ENCODE peak calls at places on chromosomes 2 and 18, in four cellular contexts. N is Peyer's patch, A is K562, B is Panc1. V is an unnamed sample.

GRCh38 chr2:1927896-1928568 is 183.7 kb upstream of the PXDN start:
- DNase-seq in N (no peak), A (no peak), B (no peak), V (no peak)

GRCh38 chr18:5057348-5058012 is 139.6 kb downstream of the AKAIN1 start:
- DNase-seq in N (no peak), A (peak; percentile 69), B (peak; percentile 24), V (peak; percentile 25)

GRCh38 chr2:217622205-217622621 is 380.6 kb downstream of the TNS1 start:
- DNase-seq in N (no peak), A (no peak), B (no peak), V (no peak)

GRCh38 chr2:238916875-238917590 is 69.1 kb downstream of the TWIST2 start:
- DNase-seq in N (no peak), A (no peak), B (no peak), V (no peak)

GRCh38 chr2:170013802-170014551 is 164.0 kb upstream of the MYO3B start:
- DNase-seq in N (no peak), A (peak; percentile 98), B (no peak), V (no peak)

GRCh38 chr2:127108090-127108523 is 1.2 kb upstream of the BIN1 start:
- DNase-seq in N (no peak), A (no peak), B (no peak), V (peak; percentile 43)

GRCh38 chr18:76689646-76690264 is 132.6 kb upstream of the ZNF236 start:
- DNase-seq in N (no peak), A (no peak), B (no peak), V (peak; percentile 21)

GRCh38 chr2:51695531-51695930 is 663.6 kb upstream of the NRXN1 start:
- DNase-seq in N (no peak), A (no peak), B (no peak), V (no peak)

GRCh38 chr2:109062558-109063325 is 66.3 kb upstream of the SH3RF3 start:
- DNase-seq in N (no peak), A (no peak), B (no peak), V (no peak)

GRCh38 chr18:79333046-79333445 is 62.7 kb upstream of the NFATC1 start:
- DNase-seq in N (no peak), A (no peak), B (no peak), V (no peak)

GRCh38 chr2:108987111-108987510 is 1.9 kb downstream of the EDAR start:
- DNase-seq in N (no peak), A (no peak), B (no peak), V (no peak)

GRCh38 chr2:3377612-3378432 is at the start of gene EIPR1:
- DNase-seq in N (peak; percentile 98), A (peak; percentile 99), B (peak; percentile 93), V (peak; percentile 97)

GRCh38 chr2:96423281-96423680 is 81.9 kb downstream of the NEURL3 start:
- DNase-seq in N (no peak), A (no peak), B (no peak), V (no peak)

GRCh38 chr18:73881396-73881795 is 266.2 kb downstream of the FBXO15 start:
- DNase-seq in N (no peak), A (no peak), B (no peak), V (no peak)

GRCh38 chr2:216002274-216002673 is 11.1 kb downstream of the MREG start:
- DNase-seq in N (no peak), A (peak; percentile 8), B (no peak), V (no peak)

GRCh38 chr2:154097823-154098398 is 226.2 kb downstream of the GALNT13 start:
- DNase-seq in N (no peak), A (no peak), B (no peak), V (no peak)

GRCh38 chr18:74410441-74410992 is 46.6 kb downstream of the DIPK1C start:
- DNase-seq in N (no peak), A (no peak), B (no peak), V (no peak)

GRCh38 chr2:178404380-178404767 is 46.6 kb downstream of the PRKRA start:
- DNase-seq in N (no peak), A (peak; percentile 62), B (peak; percentile 55), V (no peak)

GRCh38 chr2:24898122-24899109 is 21.6 kb downstream of the ADCY3 start:
- DNase-seq in N (no peak), A (no peak), B (no peak), V (no peak)

GRCh38 chr18:65761636-65762310 is 11.0 kb downstream of the CDH7 start:
- DNase-seq in N (no peak), A (no peak), B (no peak), V (no peak)

GRCh38 chr2:101852824-101853223 is 138.9 kb upstream of the IL1R2 start:
- DNase-seq in N (no peak), A (no peak), B (no peak), V (no peak)

GRCh38 chr2:232415736-232416520 is 9.3 kb downstream of the ALPG start:
- DNase-seq in N (no peak), A (no peak), B (no peak), V (no peak)

GRCh38 chr2:85878719-85879390 is 9.9 kb downstream of the ST3GAL5 start:
- DNase-seq in N (no peak), A (no peak), B (no peak), V (no peak)

GRCh38 chr2:20916604-20917286 is 93.8 kb upstream of the LDAH start:
- DNase-seq in N (no peak), A (peak; percentile 5), B (no peak), V (no peak)

GRCh38 chr18:36181898-36182506 is 5.3 kb upstream of the MOCOS start:
- DNase-seq in N (no peak), A (no peak), B (no peak), V (no peak)

GRCh38 chr2:29398384-29399237 is 283.4 kb downstream of the CLIP4 start:
- DNase-seq in N (no peak), A (no peak), B (no peak), V (no peak)

GRCh38 chr2:30239308-30240161 is 8.2 kb downstream of the LBH start:
- DNase-seq in N (peak; percentile 60), A (peak; percentile 89), B (peak; percentile 36), V (no peak)

GRCh38 chr18:11034816-11035215 is 114.6 kb downstream of the PIEZO2 start:
- DNase-seq in N (no peak), A (no peak), B (no peak), V (no peak)

GRCh38 chr2:101120124-101120996 is 30.8 kb downstream of the TBC1D8 start:
- DNase-seq in N (no peak), A (no peak), B (no peak), V (no peak)

GRCh38 chr2:217207387-217208010 is 347.6 kb upstream of the TNP1 start:
- DNase-seq in N (no peak), A (no peak), B (no peak), V (no peak)

GRCh38 chr2:60882971-60883753 is 1.8 kb downstream of the REL start:
- DNase-seq in N (peak; percentile 68), A (peak; percentile 67), B (no peak), V (no peak)

GRCh38 chr2:108354171-108354570 is 23.6 kb upstream of the SULT1C4 start:
- DNase-seq in N (no peak), A (no peak), B (no peak), V (no peak)

GRCh38 chr2:198376677-198377076 is 572.3 kb downstream of the PLCL1 start:
- DNase-seq in N (no peak), A (no peak), B (no peak), V (no peak)

GRCh38 chr2:96251721-96252292 is 14.0 kb downstream of the TMEM127 start:
- DNase-seq in N (peak; percentile 30), A (peak; percentile 48), B (no peak), V (no peak)

GRCh38 chr2:11762799-11763461 is 16.5 kb downstream of the LPIN1 start:
- DNase-seq in N (no peak), A (no peak), B (no peak), V (no peak)

DNA sequence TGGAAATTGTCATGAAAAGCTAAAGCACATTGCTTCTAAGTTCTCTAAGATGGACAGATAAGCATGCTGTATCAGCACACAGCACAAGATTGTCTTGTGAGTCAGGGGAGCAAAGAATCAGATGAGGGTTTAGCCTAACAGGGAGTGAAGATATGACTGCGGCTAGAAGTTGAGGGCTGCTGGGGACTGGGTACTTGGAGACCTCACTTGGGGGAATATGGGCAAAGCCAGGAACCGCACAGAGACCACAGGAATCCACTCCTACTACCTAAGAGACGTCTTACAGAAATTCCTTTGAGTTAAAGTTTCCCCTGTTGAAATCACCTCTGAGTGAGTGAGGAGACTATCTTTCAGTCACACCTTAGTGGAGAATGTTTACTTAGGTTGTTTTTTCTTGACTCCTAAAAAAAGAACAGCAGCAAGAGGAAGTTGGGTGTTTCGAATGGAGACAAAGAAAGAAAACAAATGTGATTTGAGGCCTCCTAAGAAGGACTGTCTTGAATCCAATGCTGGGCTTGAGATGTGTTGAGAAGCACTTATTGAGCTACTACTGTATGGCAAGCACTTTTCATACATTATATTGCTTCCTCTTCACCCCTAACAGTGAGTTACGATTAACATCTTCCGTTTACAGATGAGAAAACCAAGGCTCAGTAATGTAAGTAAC is 100.7 kb downstream of the ANKRD44 start:
- DNase-seq in N (no peak), A (peak; percentile 20), B (no peak), V (no peak)
- H3K27ac ChIP-seq in N (peak overlapping the region; percentile 74), A (no peak overlapping the region), B (no peak overlapping the region), V (no peak overlapping the region)

GRCh38 chr18:6724331-6724730 is 5.2 kb upstream of the ARHGAP28 start:
- DNase-seq in N (no peak), A (no peak), B (no peak), V (no peak)

GRCh38 chr18:6731197-6731596 is 1.7 kb downstream of the ARHGAP28 start:
- DNase-seq in N (no peak), A (no peak), B (no peak), V (no peak)

GRCh38 chr18:6728809-6729246 is 688 bp upstream of the ARHGAP28 start:
- DNase-seq in N (no peak), A (peak; percentile 42), B (no peak), V (no peak)

GRCh38 chr18:6729247-6730091 is at the start of gene ARHGAP28:
- DNase-seq in N (peak; percentile 25), A (peak; percentile 91), B (no peak), V (peak; percentile 24)

GRCh38 chr18:6728318-6728717 is 1.2 kb upstream of the ARHGAP28 start:
- DNase-seq in N (no peak), A (peak; percentile 15), B (no peak), V (no peak)
- H3K27ac ChIP-seq in N (no peak overlapping the region), A (no peak overlapping the region), B (no peak overlapping the region), V (no peak overlapping the region)

GRCh38 chr2:237577458-237577857 is 11.1 kb downstream of the PRLH start:
- DNase-seq in N (no peak), A (no peak), B (no peak), V (no peak)

GRCh38 chr2:237575869-237576862 is 9.8 kb downstream of the PRLH start:
- DNase-seq in N (no peak), A (no peak), B (no peak), V (no peak)

GRCh38 chr2:237574894-237575868 is 8.8 kb downstream of the PRLH start:
- DNase-seq in N (no peak), A (no peak), B (no peak), V (no peak)

GRCh38 chr2:237577956-237578870 is 11.8 kb downstream of the PRLH start:
- DNase-seq in N (no peak), A (no peak), B (no peak), V (no peak)

GRCh38 chr2:237576974-237577373 is 10.6 kb downstream of the PRLH start:
- DNase-seq in N (no peak), A (no peak), B (no peak), V (no peak)
- H3K27ac ChIP-seq in N (no peak overlapping the region), A (no peak overlapping the region), B (no peak overlapping the region), V (no peak overlapping the region)

DNA sequence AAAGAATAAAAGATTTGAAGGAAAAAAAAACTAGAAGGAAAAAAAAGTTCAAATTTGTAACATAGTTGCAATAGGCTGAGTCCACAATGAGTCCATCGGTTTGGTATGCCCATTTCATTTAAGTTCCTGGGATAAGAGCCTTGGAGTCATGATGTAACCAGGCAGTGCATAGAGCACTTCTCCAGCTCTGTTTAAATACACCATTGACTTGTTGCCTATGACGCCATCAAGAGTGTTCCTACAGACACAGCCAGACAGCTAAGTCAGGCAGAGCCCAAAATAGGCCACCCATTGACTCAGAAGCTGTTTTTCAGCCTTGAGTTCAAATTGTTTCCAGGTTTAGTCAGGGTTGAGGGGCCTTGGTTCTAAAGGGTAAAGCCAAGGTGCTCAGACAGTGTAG is 44.9 kb downstream of the SOCS6 start:
- DNase-seq in N (no peak), A (no peak), B (no peak), V (no peak)
- H3K27ac ChIP-seq in N (no peak overlapping the region), A (no peak overlapping the region), B (peak overlapping the region; percentile 68), V (no peak overlapping the region)

V was measured in caudate nucleus.